ENCODE peak calls at places on chromosomes 11 and 22, in six cellular contexts. U is ovary, R is pancreas, L is GM13976, E is IMR-90, F is HFFc6. C is an unnamed sample.

GRCh38 chr22:35894464-35894878 is 134.2 kb downstream of the RBFOX2 start:
- DNase-seq in U (peak), R (no peak), L (no peak), E (no peak), F (no peak), C (no peak)

GRCh38 chr11:1639666-1640065 is 10.1 kb downstream of the KRTAP5-5 start:
- DNase-seq in U (no peak), R (no peak), L (no peak), E (no peak), F (no peak), C (no peak)

GRCh38 chr22:50192825-50193204 is 7.1 kb downstream of the TRABD start:
- DNase-seq in U (peak), R (no peak), L (peak), E (no peak), F (no peak), C (no peak)

GRCh38 chr11:71371674-71372069 is 76.5 kb downstream of the DHCR7 start:
- DNase-seq in U (no peak), R (no peak), L (no peak), E (no peak), F (no peak), C (no peak)

GRCh38 chr11:13666708-13667107 is 1.8 kb upstream of the FAR1 start:
- DNase-seq in U (no peak), R (no peak), L (no peak), E (no peak), F (no peak), C (no peak)

GRCh38 chr22:36365020-36365411 is 22.8 kb downstream of the MYH9 start:
- DNase-seq in U (no peak), R (no peak), L (peak), E (peak), F (peak), C (no peak)

GRCh38 chr11:33018840-33019239 is 3.2 kb downstream of the DEPDC7 start:
- DNase-seq in U (no peak), R (no peak), L (no peak), E (no peak), F (no peak), C (no peak)

GRCh38 chr22:37746366-37747089 is 49.7 kb downstream of the TRIOBP start:
- DNase-seq in U (no peak), R (peak), L (no peak), E (no peak), F (no peak), C (no peak)

GRCh38 chr11:71453021-71453910 is at the start of gene NADSYN1:
- DNase-seq in U (peak), R (peak), L (peak), E (peak), F (peak), C (peak)

GRCh38 chr11:65777821-65778361 is 2.9 kb downstream of the AP5B1 start:
- DNase-seq in U (no peak), R (no peak), L (no peak), E (no peak), F (no peak), C (peak)

GRCh38 chr11:118917488-118918127 is 8.1 kb downstream of the BCL9L start:
- DNase-seq in U (peak), R (no peak), L (no peak), E (peak), F (peak), C (no peak)

GRCh38 chr22:25998118-25998775 is 171.0 kb upstream of the SEZ6L start:
- DNase-seq in U (no peak), R (no peak), L (no peak), E (no peak), F (no peak), C (no peak)

GRCh38 chr11:3836903-3837302 is 3.9 kb downstream of the RHOG start:
- DNase-seq in U (no peak), R (no peak), L (peak), E (no peak), F (no peak), C (no peak)

GRCh38 chr22:41078975-41079374 is 13.4 kb upstream of the EP300 start:
- DNase-seq in U (no peak), R (no peak), L (no peak), E (no peak), F (no peak), C (no peak)

GRCh38 chr22:44486538-44486937 is 11.5 kb downstream of the RTL6 start:
- DNase-seq in U (no peak), R (no peak), L (no peak), E (peak), F (no peak), C (no peak)

GRCh38 chr11:81005595-81005994 is 1564.8 kb upstream of the TENM4 start:
- DNase-seq in U (no peak), R (no peak), L (no peak), E (peak), F (peak), C (no peak)

GRCh38 chr11:75450826-75451783 is 18.1 kb upstream of the KLHL35 start:
- DNase-seq in U (no peak), R (no peak), L (peak), E (no peak), F (no peak), C (no peak)

GRCh38 chr11:111775024-111775710 is 9.0 kb upstream of the PPP2R1B start:
- DNase-seq in U (peak), R (no peak), L (no peak), E (peak), F (no peak), C (no peak)

GRCh38 chr11:536841-537621 is at the start of gene LRRC56:
- DNase-seq in U (peak), R (peak), L (peak), E (peak), F (peak), C (peak)

GRCh38 chr22:33658775-33659174 is 261.5 kb downstream of the LARGE1 start:
- DNase-seq in U (peak), R (no peak), L (no peak), E (peak), F (no peak), C (no peak)

GRCh38 chr11:40170076-40170475 is 1289.4 kb downstream of the LRRC4C start:
- DNase-seq in U (no peak), R (no peak), L (no peak), E (no peak), F (no peak), C (no peak)

GRCh38 chr11:12771875-12772274 is 97.7 kb downstream of the TEAD1 start:
- DNase-seq in U (no peak), R (no peak), L (peak), E (peak), F (peak), C (no peak)

GRCh38 chr11:113563766-113564165 is 88.6 kb upstream of the DRD2 start:
- DNase-seq in U (no peak), R (no peak), L (no peak), E (no peak), F (no peak), C (no peak)

GRCh38 chr22:29480512-29481264 is 670 bp downstream of the NEFH start:
- DNase-seq in U (peak), R (no peak), L (no peak), E (peak), F (no peak), C (no peak)

GRCh38 chr11:44047931-44048431 is at the start of gene ACCSL:
- DNase-seq in U (no peak), R (no peak), L (no peak), E (no peak), F (no peak), C (peak)

GRCh38 chr11:78332174-78332866 is 85.3 kb downstream of the GAB2 start:
- DNase-seq in U (no peak), R (no peak), L (no peak), E (peak), F (no peak), C (no peak)

GRCh38 chr11:43360361-43361032 is 1.8 kb downstream of the TTC17 start:
- DNase-seq in U (no peak), R (no peak), L (no peak), E (peak), F (no peak), C (no peak)

GRCh38 chr11:29306527-29306926 is 710.3 kb downstream of the KCNA4 start:
- DNase-seq in U (no peak), R (no peak), L (no peak), E (peak), F (peak), C (no peak)

GRCh38 chr11:77752518-77752917 is 68.0 kb downstream of the RSF1 start:
- DNase-seq in U (no peak), R (no peak), L (no peak), E (peak), F (peak), C (no peak)

GRCh38 chr22:49403102-49403501 is 424.6 kb downstream of the BRD1 start:
- DNase-seq in U (no peak), R (no peak), L (no peak), E (no peak), F (no peak), C (peak)

GRCh38 chr11:19772480-19772879 is 59.8 kb downstream of the NAV2 start:
- DNase-seq in U (no peak), R (no peak), L (no peak), E (no peak), F (no peak), C (no peak)

GRCh38 chr11:1682225-1682901 is 14.6 kb upstream of the KRTAP5-6 start:
- DNase-seq in U (no peak), R (no peak), L (no peak), E (no peak), F (no peak), C (no peak)

GRCh38 chr22:27032121-27032761 is 374.9 kb downstream of the MIAT start:
- DNase-seq in U (peak), R (peak), L (no peak), E (no peak), F (no peak), C (no peak)

GRCh38 chr11:28756977-28757376 is 648.8 kb downstream of the METTL15 start:
- DNase-seq in U (no peak), R (no peak), L (no peak), E (peak), F (peak), C (no peak)

GRCh38 chr11:1116666-1117390 is 40.9 kb upstream of the MUC5AC start:
- DNase-seq in U (no peak), R (peak), L (no peak), E (no peak), F (no peak), C (peak)

GRCh38 chr11:78216571-78217287 is 28.0 kb downstream of the USP35 start:
- DNase-seq in U (no peak), R (no peak), L (no peak), E (no peak), F (no peak), C (no peak)

GRCh38 chr11:13923716-13924650 is 38.5 kb upstream of the SPON1 start:
- DNase-seq in U (no peak), R (no peak), L (no peak), E (no peak), F (no peak), C (no peak)

GRCh38 chr11:119691020-119691666 is 37.9 kb downstream of the NECTIN1 start:
- DNase-seq in U (no peak), R (no peak), L (no peak), E (no peak), F (no peak), C (no peak)

DNA sequence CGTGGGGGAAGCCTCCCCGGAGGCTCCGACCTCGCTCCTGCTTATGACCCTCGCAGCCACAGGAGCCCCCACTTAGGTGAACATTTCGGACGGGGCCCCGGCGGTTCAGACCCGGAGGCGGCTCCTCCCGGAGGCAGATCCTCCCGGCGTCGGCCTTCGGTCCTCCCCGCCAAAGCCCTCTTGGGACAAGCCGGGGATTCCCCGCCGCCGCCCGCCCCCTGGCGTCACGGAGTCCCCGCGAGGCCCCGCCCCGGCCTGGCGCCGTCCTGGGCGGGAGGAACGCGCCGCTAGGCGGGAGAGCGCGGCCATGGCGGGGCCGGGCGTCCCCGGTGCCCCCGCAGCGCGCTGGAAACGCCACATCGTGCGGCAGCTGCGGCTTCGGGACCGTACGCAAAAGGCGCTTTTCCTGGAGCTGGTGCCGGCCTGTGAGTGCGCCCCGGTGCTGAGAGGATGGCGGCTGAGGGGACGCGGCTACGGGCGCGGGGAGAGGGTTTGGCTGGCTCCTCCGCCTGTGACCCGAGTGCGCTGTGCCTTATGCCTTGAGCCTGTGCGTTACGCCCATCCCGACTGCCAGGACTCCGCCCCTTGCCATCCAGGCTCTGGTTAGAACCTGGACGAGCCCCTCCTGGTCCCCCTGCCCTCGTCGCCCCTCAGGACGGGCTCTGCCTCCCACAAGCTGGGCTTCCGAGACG is at the start of gene ATG16L2:
- DNase-seq in U (peak), R (peak), L (peak), E (peak), F (peak), C (peak)
- TF ChIP-seq CTCF in U (peak), R (no peak), L (peak), E (peak), F (peak), C (peak)

GRCh38 chr11:46391578-46392420 is at the start of gene CHRM4:
- DNase-seq in U (no peak), R (peak), L (peak), E (peak), F (no peak), C (no peak)
- TF ChIP-seq CTCF in U (no peak), R (no peak), L (no peak), E (peak), F (peak), C (peak)

DNA sequence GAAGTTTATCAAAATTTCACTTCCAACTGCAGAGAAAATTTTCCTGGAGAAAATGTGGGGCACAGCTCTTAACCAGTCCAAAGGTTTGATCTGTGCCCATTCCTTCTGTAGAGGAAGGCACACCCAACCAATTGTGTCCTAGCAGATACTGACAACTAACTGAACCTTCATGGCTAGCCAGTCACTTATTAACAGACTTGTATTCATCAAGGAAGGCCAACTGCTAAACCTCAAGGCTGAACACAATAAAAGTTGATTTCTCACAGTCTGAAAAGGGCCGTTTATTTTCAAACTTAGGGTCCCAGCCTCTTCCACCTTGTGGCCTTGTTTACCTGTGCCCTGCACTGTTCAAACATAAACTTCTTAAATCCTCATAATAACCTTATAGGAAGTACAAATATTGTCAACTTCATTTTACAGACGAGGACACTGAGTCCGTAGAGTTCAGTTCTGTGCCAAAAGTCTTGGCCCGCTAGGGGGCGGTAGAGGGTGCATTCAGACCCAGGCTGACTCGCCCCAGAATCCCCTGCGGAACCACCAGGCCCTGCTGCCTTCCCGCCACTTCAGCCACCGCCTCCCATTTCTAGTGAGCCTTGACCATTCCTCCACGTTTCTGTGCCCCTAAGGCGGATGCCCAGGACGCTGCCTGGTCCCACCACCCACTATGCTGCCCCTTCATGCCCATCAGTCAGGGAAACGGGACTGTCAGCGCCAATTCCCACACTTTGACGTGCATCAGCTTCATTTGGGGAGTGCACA is 19.3 kb downstream of the SYT13 start:
- DNase-seq in U (no peak), R (no peak), L (peak), E (no peak), F (no peak), C (no peak)
- TF ChIP-seq CTCF in U (no peak), R (no peak), L (peak), E (peak), F (peak), C (peak)

DNA sequence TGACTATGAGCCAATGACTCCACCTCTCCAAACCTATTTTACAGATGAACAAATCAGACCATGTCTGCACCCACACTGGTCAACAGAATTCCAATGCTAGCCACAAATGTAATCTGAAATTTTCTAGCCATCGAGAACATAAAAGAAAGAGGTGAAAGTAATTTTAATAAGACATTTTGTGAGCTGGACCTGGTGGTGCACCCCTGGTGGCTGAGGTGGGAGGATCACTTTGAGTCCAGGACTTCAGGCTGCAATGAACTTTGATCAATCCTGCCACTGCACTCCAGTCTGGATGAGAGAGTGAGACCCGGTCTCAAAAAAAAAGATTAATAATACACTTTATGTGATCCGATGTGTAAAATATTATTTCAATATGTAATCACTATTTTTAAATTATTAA is 9.4 kb upstream of the RNF185 start:
- DNase-seq in U (no peak), R (no peak), L (no peak), E (no peak), F (no peak), C (no peak)
- TF ChIP-seq CTCF in U (no peak), R (no peak), L (no peak), E (peak), F (peak), C (peak)

GRCh38 chr22:22201925-22202343 is 42.7 kb upstream of the VPREB1 start:
- DNase-seq in U (no peak), R (no peak), L (no peak), E (no peak), F (no peak), C (no peak)

GRCh38 chr22:22203048-22203971 is 41.3 kb upstream of the VPREB1 start:
- DNase-seq in U (no peak), R (no peak), L (no peak), E (no peak), F (no peak), C (no peak)

GRCh38 chr22:22199634-22200033 is 45.0 kb upstream of the VPREB1 start:
- DNase-seq in U (no peak), R (no peak), L (no peak), E (no peak), F (no peak), C (no peak)

GRCh38 chr22:22200569-22201184 is 43.9 kb upstream of the VPREB1 start:
- DNase-seq in U (no peak), R (no peak), L (no peak), E (no peak), F (no peak), C (no peak)

DNA sequence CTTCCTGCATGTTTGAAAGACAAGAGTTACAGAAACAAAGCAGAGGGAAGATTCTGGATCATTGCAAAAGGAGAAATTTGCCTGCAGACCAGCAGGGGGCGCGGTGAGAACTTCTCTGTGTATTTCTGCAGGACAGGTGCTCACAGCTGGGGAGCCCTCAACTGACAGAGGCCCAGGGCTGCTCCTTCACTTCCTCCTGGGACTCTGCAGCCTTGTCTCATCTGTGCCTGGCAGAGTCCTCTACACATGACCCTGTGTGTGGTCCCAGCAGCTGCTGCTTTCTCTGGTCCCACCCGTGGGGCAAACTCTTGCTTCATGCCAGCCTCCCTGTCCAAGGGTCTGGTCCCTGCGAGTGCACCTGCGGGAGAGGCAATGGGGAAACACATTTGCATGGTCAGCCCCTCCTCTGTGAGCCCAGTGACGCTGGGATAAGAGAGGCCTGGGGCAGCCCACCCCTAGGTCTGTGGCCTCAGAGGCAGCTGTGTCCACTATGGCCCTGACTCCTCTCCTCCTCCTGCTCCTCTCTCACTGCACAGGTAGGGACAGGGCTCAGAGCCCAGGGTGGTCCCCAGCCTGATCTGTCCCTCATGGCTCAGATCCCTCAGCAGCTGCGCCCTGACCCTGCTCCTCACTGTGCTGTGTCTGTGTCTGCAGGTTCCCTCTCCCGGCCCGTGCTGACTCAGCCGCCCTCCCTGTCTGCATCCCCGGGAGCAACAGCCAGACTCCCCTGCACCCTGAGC is 43.2 kb upstream of the VPREB1 start:
- DNase-seq in U (no peak), R (no peak), L (peak), E (peak), F (peak), C (no peak)
- TF ChIP-seq CTCF in U (no peak), R (peak), L (peak), E (peak), F (peak), C (peak)

GRCh38 chr11:10742460-10743208 is 8.4 kb upstream of the CTR9 start:
- DNase-seq in U (no peak), R (no peak), L (no peak), E (peak), F (peak), C (no peak)
- TF ChIP-seq CTCF in U (no peak), R (no peak), L (no peak), E (no peak), F (peak), C (no peak)

C was measured in osteocyte.